ENCODE peak calls at places on chromosomes 2 and 18, in six cellular contexts. U is left ventricle myocardium inferior; D is tibial artery; Q is A549; L is CD8-positive, alpha-beta T cell; C is cardiac muscle cell. N is an unnamed sample.

GRCh38 chr2:48315847-48316194 is 214.1 kb upstream of the STON1 start:
- DNase-seq in U (no peak), D (no peak), Q (no peak), L (peak; percentile 55), C (no peak), N (peak; percentile 62)

GRCh38 chr2:49664827-49665226 is 510.5 kb upstream of the FSHR start:
- DNase-seq in U (no peak), D (no peak), Q (no peak), L (no peak), C (no peak), N (no peak)

GRCh38 chr2:129004485-129004884 is 685.8 kb upstream of the HS6ST1 start:
- DNase-seq in U (no peak), D (no peak), Q (no peak), L (no peak), C (no peak), N (no peak)

GRCh38 chr2:156340377-156340776 is 7.9 kb upstream of the NR4A2 start:
- DNase-seq in U (no peak), D (no peak), Q (no peak), L (no peak), C (no peak), N (no peak)

GRCh38 chr18:62611395-62612241 is 88.8 kb downstream of the ZCCHC2 start:
- DNase-seq in U (peak; percentile 46), D (peak; percentile 75), Q (no peak), L (no peak), C (peak; percentile 25), N (no peak)

GRCh38 chr2:104758199-104758620 is 95.7 kb upstream of the POU3F3 start:
- DNase-seq in U (no peak), D (no peak), Q (no peak), L (no peak), C (no peak), N (no peak)

GRCh38 chr2:26654061-26654340 is 12.8 kb upstream of the CIB4 start:
- DNase-seq in U (no peak), D (no peak), Q (no peak), L (no peak), C (no peak), N (no peak)

GRCh38 chr2:1721706-1722483 is 22.4 kb downstream of the PXDN start:
- DNase-seq in U (no peak), D (peak; percentile 71), Q (no peak), L (no peak), C (peak; percentile 83), N (no peak)

GRCh38 chr2:26011609-26011989 is 22.3 kb upstream of the RAB10 start:
- DNase-seq in U (no peak), D (no peak), Q (no peak), L (no peak), C (no peak), N (no peak)

GRCh38 chr2:122993592-122993991 is 1031.5 kb upstream of the CNTNAP5 start:
- DNase-seq in U (no peak), D (no peak), Q (no peak), L (no peak), C (no peak), N (no peak)

GRCh38 chr2:238100049-238100820 is at the start of gene ESPNL:
- DNase-seq in U (no peak), D (no peak), Q (no peak), L (no peak), C (no peak), N (peak; percentile 47)

GRCh38 chr2:221848286-221848685 is 276.2 kb upstream of the EPHA4 start:
- DNase-seq in U (no peak), D (no peak), Q (no peak), L (no peak), C (no peak), N (no peak)

GRCh38 chr2:161981016-161981415 is 93.0 kb downstream of the DPP4 start:
- DNase-seq in U (no peak), D (no peak), Q (no peak), L (no peak), C (no peak), N (no peak)

GRCh38 chr2:200963129-200963917 is at the start of gene ORC2:
- DNase-seq in U (peak; percentile 93), D (peak; percentile 97), Q (peak; percentile 90), L (peak; percentile 93), C (peak; percentile 96), N (peak; percentile 98)

GRCh38 chr18:23609390-23610008 is 23.2 kb upstream of the NPC1 start:
- DNase-seq in U (no peak), D (no peak), Q (no peak), L (no peak), C (no peak), N (peak; percentile 68)

GRCh38 chr18:56475250-56475649 is 163.1 kb downstream of the TXNL1 start:
- DNase-seq in U (no peak), D (no peak), Q (no peak), L (no peak), C (no peak), N (no peak)

GRCh38 chr18:77470836-77471413 is 221.3 kb downstream of the GALR1 start:
- DNase-seq in U (no peak), D (no peak), Q (no peak), L (no peak), C (peak; percentile 54), N (no peak)

GRCh38 chr2:106192752-106193490 is 1.2 kb downstream of the UXS1 start:
- DNase-seq in U (no peak), D (no peak), Q (peak; percentile 41), L (peak; percentile 49), C (peak; percentile 92), N (peak; percentile 58)

GRCh38 chr2:44110444-44110843 is 58.2 kb upstream of the PPM1B start:
- DNase-seq in U (no peak), D (no peak), Q (no peak), L (no peak), C (no peak), N (no peak)

GRCh38 chr2:88853403-88853790 is 161.9 kb downstream of the RPIA start:
- DNase-seq in U (no peak), D (no peak), Q (no peak), L (no peak), C (no peak), N (no peak)

GRCh38 chr2:88856409-88857135 is 165.1 kb downstream of the RPIA start:
- DNase-seq in U (no peak), D (no peak), Q (no peak), L (no peak), C (no peak), N (no peak)

GRCh38 chr2:88854528-88854927 is 163.1 kb downstream of the RPIA start:
- DNase-seq in U (no peak), D (no peak), Q (no peak), L (no peak), C (no peak), N (no peak)

GRCh38 chr2:88855620-88856408 is 164.3 kb downstream of the RPIA start:
- DNase-seq in U (no peak), D (no peak), Q (no peak), L (no peak), C (no peak), N (peak; percentile 58)

DNA sequence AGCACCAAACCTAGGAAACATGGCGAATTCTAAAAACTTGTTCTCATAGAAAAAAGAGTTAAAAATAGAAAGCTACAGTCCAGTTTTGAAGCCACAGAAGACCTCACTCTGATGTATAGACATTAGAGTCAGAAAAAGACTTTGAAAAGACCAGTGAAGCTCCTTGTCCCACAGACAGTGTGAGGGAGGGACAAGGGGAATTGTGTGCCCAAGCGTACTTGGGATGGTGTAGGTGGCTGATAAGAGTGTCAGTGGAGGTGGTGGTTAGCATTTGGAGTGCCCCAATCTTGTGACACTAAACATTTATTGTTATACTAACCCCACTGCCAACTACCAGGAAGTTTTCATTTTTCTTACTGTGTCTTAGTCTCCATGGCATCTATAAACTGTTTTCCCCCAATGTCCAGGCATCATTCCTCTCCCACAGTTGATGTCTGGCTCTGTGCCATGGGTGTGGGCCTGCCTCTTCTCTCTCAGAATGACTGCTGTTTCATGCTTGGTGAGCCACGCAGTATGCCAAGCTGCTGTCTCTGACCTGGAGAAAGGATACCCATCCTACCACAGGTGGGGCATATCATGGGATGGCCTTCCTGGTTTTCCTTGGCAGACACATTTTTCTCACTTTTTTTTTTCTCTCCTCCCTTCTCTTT is 161.4 kb downstream of the RPIA start:
- DNase-seq in U (no peak), D (no peak), Q (no peak), L (no peak), C (peak; percentile 26), N (no peak)
- H3K4me3 ChIP-seq in U (no peak overlapping the region), D (no peak overlapping the region), Q (no peak overlapping the region), L (no peak overlapping the region), C (no peak overlapping the region), N (no peak overlapping the region)

DNA sequence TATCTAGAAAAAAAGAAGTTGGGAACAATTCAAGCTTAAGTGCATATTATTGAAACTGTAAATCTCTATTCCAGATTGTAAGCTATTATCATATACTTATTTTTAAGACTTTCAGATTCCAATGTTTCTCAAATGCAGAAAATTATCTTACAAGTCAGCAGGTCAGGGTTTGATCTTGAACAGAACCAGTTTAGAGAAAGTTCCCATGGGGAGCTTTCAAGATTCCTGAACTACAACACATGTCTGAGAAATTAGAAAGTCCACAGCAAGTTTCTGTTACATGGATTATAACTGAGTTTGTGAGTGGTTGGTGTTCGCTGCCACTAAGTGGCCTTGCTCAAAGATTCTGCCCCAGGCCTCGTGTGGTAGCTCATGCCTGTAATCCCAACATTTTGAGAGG is 31.6 kb upstream of the SP3 start:
- DNase-seq in U (no peak), D (no peak), Q (no peak), L (no peak), C (no peak), N (no peak)
- H3K27ac ChIP-seq in U (peak overlapping the region; percentile 55), D (peak overlapping the region; percentile 75), Q (no peak overlapping the region), L (no peak overlapping the region), C (peak overlapping the region; percentile 56), N (no peak overlapping the region)

GRCh38 chr18:58781627-58782194 is 83.0 kb upstream of the ZNF532 start:
- DNase-seq in U (peak; percentile 68), D (peak; percentile 88), Q (peak; percentile 51), L (peak; percentile 52), C (peak; percentile 87), N (peak; percentile 91)
- TF ChIP-seq CTCF in U (peak; percentile 90), D (peak; percentile 98), Q (peak; percentile 86), L (peak; percentile 76), C (peak; percentile 78), N (peak; percentile 82)

GRCh38 chr2:46939596-46940359 is 24.2 kb upstream of the MCFD2 start:
- DNase-seq in U (no peak), D (no peak), Q (no peak), L (no peak), C (peak; percentile 7), N (peak; percentile 45)
- H3K4me3 ChIP-seq in U (peak overlapping the region; percentile 92), D (peak overlapping the region; percentile 83), Q (peak overlapping the region; percentile 72), L (no peak overlapping the region), C (no peak overlapping the region), N (peak overlapping the region; percentile 94)

GRCh38 chr2:20273045-20273444 is 48.1 kb upstream of the SDC1 start:
- DNase-seq in U (no peak), D (no peak), Q (no peak), L (no peak), C (no peak), N (no peak)
- H3K27ac ChIP-seq in U (no peak overlapping the region), D (no peak overlapping the region), Q (no peak overlapping the region), L (no peak overlapping the region), C (no peak overlapping the region), N (no peak overlapping the region)

N was measured in Peyer's patch.